ENCODE peak calls at places on chromosomes 16 and 17, in nine cellular contexts. Q, L, S, H, V, K, C, B and D are unnamed samples.

GRCh38 chr16:10967981-10968380 is 23.6 kb downstream of the CLEC16A start:
- DNase-seq in K (no peak), L (no peak), Q (no peak), B (no peak), H (no peak), V (no peak), S (no peak), C (no peak), D (no peak)

GRCh38 chr17:76734080-76734840 is 2.9 kb downstream of the SRSF2 start:
- DNase-seq in Q (peak), B (no peak), S (no peak), L (peak), H (peak), K (no peak), V (no peak), C (peak), D (no peak)

GRCh38 chr16:75632857-75633256 is 9.8 kb upstream of the ADAT1 start:
- DNase-seq in S (peak), K (no peak), L (no peak), C (no peak), Q (no peak), V (no peak), B (no peak), H (no peak), D (no peak)

GRCh38 chr16:19382887-19383816 is 34.5 kb upstream of the TMC5 start:
- DNase-seq in K (no peak), H (no peak), L (no peak), C (no peak), Q (no peak), B (no peak), S (peak), V (no peak), D (no peak)

GRCh38 chr17:32575865-32576264 is 89.1 kb downstream of the CDK5R1 start:
- DNase-seq in K (no peak), S (no peak), Q (no peak), L (no peak), H (no peak), V (no peak), C (no peak), B (no peak), D (peak)

GRCh38 chr17:71986886-71987285 is 133.9 kb upstream of the SOX9 start:
- DNase-seq in H (no peak), S (no peak), Q (no peak), B (no peak), L (no peak), K (no peak), V (no peak), C (no peak), D (no peak)

GRCh38 chr16:86224126-86224525 is 286.2 kb upstream of the FOXF1 start:
- DNase-seq in S (no peak), H (no peak), Q (no peak), K (no peak), C (no peak), B (no peak), L (no peak), V (no peak), D (no peak)

GRCh38 chr17:38601539-38602351 is 4.0 kb downstream of the SRCIN1 start:
- DNase-seq in H (no peak), L (peak), V (no peak), Q (no peak), B (no peak), K (no peak), C (no peak), S (peak), D (no peak)

GRCh38 chr17:76017481-76018339 is 9.4 kb downstream of the EVPL start:
- DNase-seq in Q (no peak), V (no peak), S (no peak), K (no peak), C (no peak), L (no peak), B (no peak), H (no peak), D (no peak)

GRCh38 chr16:23469814-23470213 is 16.8 kb upstream of the COG7 start:
- DNase-seq in S (no peak), V (no peak), B (no peak), C (no peak), H (peak), L (peak), Q (peak), K (no peak), D (no peak)

GRCh38 chr16:48057085-48057484 is 98.7 kb downstream of the ABCC12 start:
- DNase-seq in K (no peak), B (no peak), C (no peak), H (no peak), Q (no peak), V (no peak), L (no peak), S (no peak), D (no peak)

GRCh38 chr16:30335598-30336474 is 19.3 kb downstream of the CD2BP2 start:
- DNase-seq in H (peak), V (no peak), B (no peak), K (no peak), Q (peak), C (peak), L (peak), S (peak), D (peak)

GRCh38 chr16:86821933-86822332 is 243.6 kb downstream of the FOXL1 start:
- DNase-seq in L (no peak), B (no peak), K (no peak), H (no peak), Q (no peak), V (no peak), C (no peak), S (no peak), D (no peak)

GRCh38 chr17:17186051-17186450 is 20.1 kb downstream of the PLD6 start:
- DNase-seq in L (no peak), B (no peak), C (no peak), Q (no peak), K (no peak), H (no peak), V (no peak), S (peak), D (no peak)

GRCh38 chr17:1072551-1072961 is 75.6 kb downstream of the TIMM22 start:
- DNase-seq in L (no peak), B (no peak), C (no peak), V (no peak), H (no peak), S (no peak), Q (no peak), K (no peak), D (no peak)

GRCh38 chr17:64262422-64263260 is at the start of gene TEX2:
- DNase-seq in K (peak), B (peak), S (peak), V (peak), C (peak), L (no peak), Q (no peak), H (no peak), D (peak)

GRCh38 chr17:45224671-45225050 is 3.0 kb downstream of the FMNL1 start:
- DNase-seq in K (peak), B (no peak), L (no peak), S (no peak), Q (no peak), C (no peak), V (no peak), H (no peak), D (no peak)

GRCh38 chr17:80878876-80879722 is 112.5 kb upstream of the CHMP6 start:
- DNase-seq in H (no peak), Q (no peak), C (no peak), K (no peak), L (no peak), V (no peak), S (no peak), B (no peak), D (no peak)

GRCh38 chr17:74512041-74512440 is 19.2 kb downstream of the CD300LB start:
- DNase-seq in V (no peak), H (peak), S (no peak), C (no peak), L (peak), Q (peak), K (no peak), B (no peak), D (no peak)